ENCODE peak calls at places on chromosomes 4 and X, in four cellular contexts. Z, Y, D and I are unnamed samples.
A peak's percentile ranks its signal among the peaks of the same experiment; 100 is the strongest.

GRCh38 chrX:154487518-154488290 is 1.3 kb upstream of the UBL4A start:
- DNase-seq in D (no peak), Z (no peak), Y (no peak), I (no peak)

GRCh38 chr4:23373269-23373668 is 516.6 kb downstream of the PPARGC1A start:
- DNase-seq in D (peak; percentile 41), Y (peak; percentile 56), Z (peak; percentile 81), I (peak; percentile 60)

GRCh38 chr4:143581331-143581961 is 67.9 kb downstream of the SMARCA5 start:
- DNase-seq in D (no peak), Y (peak; percentile 54), Z (no peak), I (no peak)

GRCh38 chrX:48522291-48522690 is 683 bp downstream of the EBP start:
- DNase-seq in Y (no peak), Z (no peak), D (no peak), I (no peak)

GRCh38 chrX:38205037-38205436 is 15.6 kb downstream of the SRPX start:
- DNase-seq in Z (no peak), D (no peak), Y (no peak), I (no peak)

GRCh38 chr4:7320413-7320812 is 114.3 kb downstream of the PSAPL1 start:
- DNase-seq in Y (no peak), Z (no peak), D (no peak), I (no peak)

GRCh38 chrX:118739577-118739976 is 12.2 kb downstream of the IL13RA1 start:
- DNase-seq in Z (no peak), D (no peak), Y (no peak), I (no peak)

GRCh38 chr4:28811025-28811424 is 1909.1 kb upstream of the PCDH7 start:
- DNase-seq in D (no peak), Z (no peak), Y (no peak), I (no peak)

GRCh38 chr4:47071863-47072441 is 40.6 kb downstream of the GABRB1 start:
- DNase-seq in Y (no peak), D (no peak), Z (no peak), I (no peak)

GRCh38 chrX:17679820-17680219 is 57.5 kb upstream of the SCML1 start:
- DNase-seq in Y (no peak), Z (no peak), D (no peak), I (no peak)

GRCh38 chr4:114600066-114600552 is 1.5 kb downstream of the UGT8 start:
- DNase-seq in Z (no peak), D (no peak), Y (no peak), I (no peak)

GRCh38 chrX:131729295-131729694 is 185.4 kb downstream of the OR13H1 start:
- DNase-seq in Z (peak; percentile 87), Y (no peak), D (no peak), I (peak; percentile 92)

GRCh38 chrX:148580016-148580415 is 79.6 kb downstream of the AFF2 start:
- DNase-seq in Y (no peak), D (no peak), Z (no peak), I (no peak)

GRCh38 chr4:74109116-74109791 is 10.3 kb upstream of the CXCL2 start:
- DNase-seq in Z (peak; percentile 56), Y (peak; percentile 58), D (peak; percentile 29), I (peak; percentile 69)

GRCh38 chr4:137749466-137749865 is 217.2 kb upstream of the PCDH18 start:
- DNase-seq in D (no peak), Z (no peak), Y (no peak), I (no peak)

GRCh38 chrX:3589474-3589873 is 124.0 kb downstream of the PRKX start:
- DNase-seq in Y (no peak), Z (no peak), D (no peak), I (no peak)

GRCh38 chr4:173448103-173448502 is 49.2 kb upstream of the SCRG1 start:
- DNase-seq in D (peak; percentile 43), Z (no peak), Y (no peak), I (no peak)

GRCh38 chr4:32847466-32847865 is 2127.3 kb downstream of the PCDH7 start:
- DNase-seq in Z (no peak), Y (no peak), D (no peak), I (no peak)

GRCh38 chrX:39729834-39730670 is 367.7 kb downstream of the BCOR start:
- DNase-seq in D (no peak), Y (no peak), Z (no peak), I (no peak)

GRCh38 chrX:119429471-119429870 is 30.3 kb downstream of the SLC25A43 start:
- DNase-seq in D (no peak), Y (no peak), Z (no peak), I (no peak)

GRCh38 chrX:51894697-51895336 is 1.4 kb downstream of the MAGED1 start:
- DNase-seq in Z (no peak), D (no peak), Y (no peak), I (no peak)

GRCh38 chrX:133297284-133297683 is 79.1 kb upstream of the TFDP3 start:
- DNase-seq in D (no peak), Y (no peak), Z (no peak), I (no peak)

GRCh38 chr4:17616283-17616682 is 1.8 kb downstream of the MED28 start:
- DNase-seq in Y (no peak), Z (no peak), D (no peak), I (no peak)

GRCh38 chrX:113833096-113833495 is 750.8 kb upstream of the HTR2C start:
- DNase-seq in Y (no peak), Z (no peak), D (no peak), I (no peak)

GRCh38 chr4:86050516-86050915 is 309.3 kb downstream of the MAPK10 start:
- DNase-seq in Z (no peak), D (no peak), Y (no peak), I (no peak)

GRCh38 chr4:8242782-8243556 is 26.6 kb upstream of the HTRA3 start:
- DNase-seq in Z (no peak), D (no peak), Y (no peak), I (no peak)

GRCh38 chr4:123484291-123484926 is 87.8 kb downstream of the SPRY1 start:
- DNase-seq in Z (no peak), Y (no peak), D (no peak), I (no peak)

GRCh38 chr4:117983541-117984451 is 50.5 kb upstream of the NDST3 start:
- DNase-seq in Z (no peak), Y (no peak), D (no peak), I (no peak)

GRCh38 chrX:63784902-63785692 is at the start of gene ARHGEF9:
- DNase-seq in D (peak; percentile 17), Y (no peak), Z (no peak), I (no peak)

GRCh38 chrX:50613846-50614245 is 143.2 kb upstream of the DGKK start:
- DNase-seq in D (no peak), Z (no peak), Y (no peak), I (no peak)

GRCh38 chrX:103063918-103064434 is at the start of gene BEX1:
- DNase-seq in D (no peak), Z (no peak), Y (no peak), I (no peak)

GRCh38 chr4:150363721-150364688 is 217.9 kb upstream of the MAB21L2 start:
- DNase-seq in D (no peak), Z (no peak), Y (no peak), I (no peak)

GRCh38 chrX:86935988-86936387 is 581.6 kb upstream of the KLHL4 start:
- DNase-seq in Z (no peak), D (no peak), Y (no peak), I (no peak)

GRCh38 chr4:34720563-34720962 is 1523.8 kb downstream of the ARAP2 start:
- DNase-seq in Z (no peak), D (no peak), Y (no peak), I (no peak)

GRCh38 chrX:136650811-136651210 is 2.9 kb downstream of the CD40LG start:
- DNase-seq in Y (no peak), D (no peak), Z (no peak), I (no peak)

GRCh38 chr4:42252315-42252714 is 99.9 kb upstream of the BEND4 start:
- DNase-seq in Z (no peak), D (no peak), Y (no peak), I (no peak)

GRCh38 chrX:134480061-134480460 is 20.1 kb downstream of the HPRT1 start:
- DNase-seq in Z (no peak), D (no peak), Y (no peak), I (no peak)

GRCh38 chrX:134482371-134482770 is 22.4 kb downstream of the HPRT1 start:
- DNase-seq in Z (no peak), Y (no peak), D (no peak), I (no peak)

GRCh38 chrX:134478374-134478773 is 18.4 kb downstream of the HPRT1 start:
- DNase-seq in Z (no peak), Y (no peak), D (no peak), I (no peak)

GRCh38 chrX:134481339-134481738 is 21.4 kb downstream of the HPRT1 start:
- DNase-seq in Y (no peak), Z (no peak), D (no peak), I (no peak)

DNA sequence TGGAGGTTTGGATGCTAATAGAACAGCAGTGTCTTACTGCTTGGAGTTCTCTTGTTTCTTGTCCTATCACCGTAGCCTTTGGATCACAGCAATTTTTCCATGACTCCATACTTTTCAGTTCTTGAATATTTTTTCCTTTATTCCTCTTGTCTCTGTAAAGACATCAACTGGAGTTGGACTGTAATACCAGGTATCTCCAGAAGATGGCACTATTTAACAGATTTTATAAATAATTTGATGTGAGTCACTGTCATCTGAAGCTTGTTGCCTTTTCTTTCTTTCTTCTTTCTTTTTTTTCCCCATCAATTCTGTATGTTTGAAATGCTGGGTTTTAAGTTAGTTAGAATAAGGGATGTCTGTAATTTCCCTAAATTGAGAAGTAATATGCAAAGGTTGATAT is 24.1 kb downstream of the HPRT1 start:
- DNase-seq in Z (no peak), D (no peak), Y (no peak), I (no peak)
- H3K36me3 ChIP-seq in Z (no peaks in the 10 kb centered on the region), D (no peaks in the 10 kb centered on the region), Y (no peaks in the 10 kb centered on the region), I (no peaks in the 10 kb centered on the region)

GRCh38 chr4:102616661-102617060 is 115.5 kb downstream of the NFKB1 start:
- DNase-seq in D (no peak), Y (no peak), Z (no peak), I (no peak)

GRCh38 chr4:102610476-102610875 is 109.3 kb downstream of the NFKB1 start:
- DNase-seq in Y (no peak), Z (no peak), D (no peak), I (no peak)

GRCh38 chr4:102612195-102612594 is 111.0 kb downstream of the NFKB1 start:
- DNase-seq in Y (no peak), D (no peak), Z (no peak), I (no peak)

GRCh38 chr4:102612824-102613366 is 111.7 kb downstream of the NFKB1 start:
- DNase-seq in Y (no peak), D (no peak), Z (no peak), I (no peak)

DNA sequence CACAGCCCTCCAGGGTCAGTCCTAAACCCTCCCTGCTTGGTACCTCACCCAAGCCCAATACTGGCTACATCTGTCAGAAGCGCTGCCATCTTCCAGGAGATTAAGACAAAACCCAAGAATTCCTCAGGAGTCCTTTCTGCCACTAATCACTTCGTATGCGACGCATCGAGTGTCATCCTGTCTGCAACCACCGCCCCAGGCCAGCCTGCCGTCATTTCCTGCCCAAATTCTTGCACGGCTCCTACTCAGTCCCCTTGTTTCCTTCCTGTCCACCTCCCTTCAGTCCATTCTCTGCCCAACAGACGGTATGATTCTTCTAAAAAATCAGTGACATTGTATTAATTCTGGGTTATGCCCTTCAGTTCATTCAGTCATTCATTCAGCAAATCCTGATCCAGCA is 113.6 kb downstream of the NFKB1 start:
- DNase-seq in Y (peak; percentile 61), Z (no peak), D (no peak), I (no peak)
- H3K36me3 ChIP-seq in Y (peaks cover 19% of the 10 kb centered on the region), Z (peaks cover 77% of the 10 kb centered on the region), D (peaks cover 74% of the 10 kb centered on the region), I (peaks cover 55% of the 10 kb centered on the region)

GRCh38 chr4:185398618-185399017 is 2.0 kb downstream of the ANKRD37 start:
- DNase-seq in Z (no peak), Y (no peak), D (no peak), I (no peak)
- H3K36me3 ChIP-seq in Z (peaks cover 46% of the 10 kb centered on the region), Y (peaks cover 7% of the 10 kb centered on the region), D (peaks cover 50% of the 10 kb centered on the region), I (peaks cover 34% of the 10 kb centered on the region)

GRCh38 chr4:1815997-1816860 is 23.1 kb downstream of the FGFR3 start:
- DNase-seq in Y (no peak), D (no peak), Z (no peak), I (no peak)
- H3K36me3 ChIP-seq in Y (peaks cover 16% of the 10 kb centered on the region), D (peaks cover 88% of the 10 kb centered on the region), Z (peaks cover 93% of the 10 kb centered on the region), I (peaks cover 78% of the 10 kb centered on the region)